ENCODE peak calls at places on chromosomes 4 and X, in five cellular contexts. K is suprapubic skin, A is thyroid gland, W is uterus, D is sigmoid colon. O is an unnamed sample.

GRCh38 chrX:135530097-135530496 is 9.6 kb downstream of the INTS6L start:
- DNase-seq in A (no peak), W (no peak), K (no peak), D (no peak), O (no peak)

GRCh38 chrX:128897611-128898010 is 625.7 kb downstream of the SMARCA1 start:
- DNase-seq in D (no peak), W (no peak), A (no peak), K (no peak), O (no peak)

GRCh38 chr4:106746451-106746850 is 289.7 kb downstream of the DKK2 start:
- DNase-seq in K (no peak), W (no peak), D (no peak), A (no peak), O (no peak)

GRCh38 chrX:97399400-97399799 is 515.7 kb downstream of the RPA4 start:
- DNase-seq in D (no peak), W (no peak), A (no peak), K (no peak), O (no peak)

GRCh38 chr4:185317880-185318279 is 77.8 kb downstream of the LRP2BP start:
- DNase-seq in D (no peak), A (no peak), K (no peak), W (no peak), O (no peak)

GRCh38 chr4:1469043-1469442 is 62.8 kb upstream of the NKX1-1 start:
- DNase-seq in K (no peak), A (no peak), D (no peak), W (peak), O (peak)

GRCh38 chr4:8524595-8525382 is 55.4 kb upstream of the GPR78 start:
- DNase-seq in K (no peak), W (no peak), D (no peak), A (no peak), O (no peak)

GRCh38 chr4:24160358-24160757 is 270.5 kb upstream of the PPARGC1A start:
- DNase-seq in D (no peak), K (no peak), W (no peak), A (peak), O (no peak)

GRCh38 chrX:46294234-46294633 is 251.0 kb downstream of the ZNF674 start:
- DNase-seq in D (no peak), W (no peak), A (no peak), K (no peak), O (no peak)

GRCh38 chr4:75561789-75562188 is 5.9 kb downstream of the ODAPH start:
- DNase-seq in A (no peak), D (no peak), W (no peak), K (no peak), O (no peak)

DNA sequence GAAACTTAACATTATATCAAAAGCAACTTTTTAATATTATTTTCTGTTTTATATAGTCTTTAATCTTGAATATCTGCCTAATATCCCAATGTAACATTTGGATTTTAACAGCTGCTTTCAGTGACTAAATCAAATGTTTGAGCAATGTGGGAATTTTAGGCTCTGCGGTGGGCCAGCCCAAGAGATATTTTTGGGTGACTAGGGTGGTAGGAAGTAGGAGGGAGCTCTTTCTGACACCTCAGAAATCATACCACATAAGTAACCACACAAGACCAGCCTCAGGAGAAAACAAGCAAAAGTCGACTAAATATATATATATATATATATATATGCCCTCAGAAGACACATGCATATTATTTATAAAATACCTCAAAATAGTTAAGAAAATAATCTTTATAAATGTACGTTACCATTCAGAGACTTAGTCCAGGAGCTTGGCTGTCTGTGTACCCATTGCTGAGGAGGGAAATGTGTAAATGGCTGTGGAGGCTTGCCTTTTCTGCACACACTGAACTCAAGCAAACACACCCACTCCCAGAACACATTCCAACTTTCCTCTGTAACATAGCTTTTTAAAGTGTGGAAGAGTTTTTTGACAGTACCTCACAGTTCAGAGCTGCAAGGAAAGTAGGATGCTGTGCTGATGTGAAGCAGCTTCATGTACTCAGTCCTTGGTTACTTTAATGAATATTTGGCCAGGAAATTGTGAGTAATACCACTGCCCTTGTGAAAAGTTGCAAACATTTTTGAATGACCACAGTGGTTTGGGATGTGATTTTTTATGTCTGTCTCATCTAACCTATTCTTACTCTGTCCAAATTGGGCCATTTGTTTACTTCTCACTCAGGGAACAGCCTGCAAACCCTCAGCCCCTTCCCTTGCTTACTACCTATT is at the start of gene RTL3:
- DNase-seq in W (no peak), A (no peak), K (no peak), D (no peak), O (no peak)
- TF ChIP-seq POLR2A in W (no peak), A (no peak), K (no peak), D (no peak), O (no peak)

GRCh38 chr4:144611850-144612249 is 34.1 kb upstream of the HHIP start:
- DNase-seq in D (no peak), A (no peak), W (no peak), K (no peak), O (no peak)
- TF ChIP-seq CTCF in D (no peak), A (no peak), W (no peak), K (no peak), O (no peak)

DNA sequence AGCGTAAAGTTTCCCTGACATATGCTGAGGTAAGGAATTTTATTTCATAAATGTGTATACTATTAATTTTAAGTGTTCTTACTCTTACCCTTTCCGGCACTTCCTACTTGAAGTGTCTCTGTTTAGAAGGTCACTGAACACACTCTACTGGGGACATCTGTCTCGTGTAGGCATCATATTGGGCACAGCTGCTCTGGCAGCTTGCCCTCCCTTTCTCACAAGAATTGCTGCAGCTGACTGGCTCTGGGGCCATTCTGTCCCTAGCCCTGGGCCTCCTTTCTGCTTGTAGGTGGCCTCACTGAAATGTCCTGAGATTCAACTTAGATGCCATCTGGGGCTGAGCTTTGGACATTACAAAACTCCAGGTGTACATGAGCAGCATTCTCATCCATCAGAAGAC is 49.5 kb downstream of the SMAD1 start:
- DNase-seq in W (no peak), K (no peak), A (peak), D (no peak), O (no peak)
- H3K4me3 ChIP-seq in W (no peak), K (no peak), A (no peak), D (no peak), O (no peak)

GRCh38 chr4:111281219-111281618 is 658.3 kb upstream of the PITX2 start:
- DNase-seq in D (no peak), W (no peak), K (no peak), A (no peak), O (no peak)
- TF ChIP-seq POLR2A in D (no peak), W (no peak), K (no peak), A (no peak), O (no peak)

GRCh38 chr4:73406548-73406875 is 2.4 kb downstream of the ALB start:
- DNase-seq in K (no peak), A (no peak), W (no peak), D (no peak), O (no peak)

GRCh38 chr4:73401412-73401811 is 2.7 kb upstream of the ALB start:
- DNase-seq in A (no peak), K (no peak), W (no peak), D (no peak), O (no peak)

GRCh38 chr4:73404457-73404856 is 370 bp downstream of the ALB start:
- DNase-seq in A (no peak), K (no peak), W (no peak), D (no peak), O (no peak)

GRCh38 chr4:73405138-73405537 is 1.1 kb downstream of the ALB start:
- DNase-seq in A (no peak), K (no peak), W (no peak), D (no peak), O (no peak)

DNA sequence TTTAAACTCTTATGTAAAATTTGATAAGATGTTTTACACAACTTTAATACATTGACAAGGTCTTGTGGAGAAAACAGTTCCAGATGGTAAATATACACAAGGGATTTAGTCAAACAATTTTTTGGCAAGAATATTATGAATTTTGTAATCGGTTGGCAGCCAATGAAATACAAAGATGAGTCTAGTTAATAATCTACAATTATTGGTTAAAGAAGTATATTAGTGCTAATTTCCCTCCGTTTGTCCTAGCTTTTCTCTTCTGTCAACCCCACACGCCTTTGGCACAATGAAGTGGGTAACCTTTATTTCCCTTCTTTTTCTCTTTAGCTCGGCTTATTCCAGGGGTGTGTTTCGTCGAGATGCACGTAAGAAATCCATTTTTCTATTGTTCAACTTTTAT is at the start of gene ALB:
- DNase-seq in K (no peak), W (no peak), D (no peak), A (no peak), O (no peak)
- TF ChIP-seq CTCF in K (no peak), W (no peak), D (no peak), A (no peak), O (no peak)

GRCh38 chrX:82677281-82677680 is 830.8 kb upstream of the POU3F4 start:
- DNase-seq in A (no peak), W (no peak), K (no peak), D (no peak), O (no peak)

DNA sequence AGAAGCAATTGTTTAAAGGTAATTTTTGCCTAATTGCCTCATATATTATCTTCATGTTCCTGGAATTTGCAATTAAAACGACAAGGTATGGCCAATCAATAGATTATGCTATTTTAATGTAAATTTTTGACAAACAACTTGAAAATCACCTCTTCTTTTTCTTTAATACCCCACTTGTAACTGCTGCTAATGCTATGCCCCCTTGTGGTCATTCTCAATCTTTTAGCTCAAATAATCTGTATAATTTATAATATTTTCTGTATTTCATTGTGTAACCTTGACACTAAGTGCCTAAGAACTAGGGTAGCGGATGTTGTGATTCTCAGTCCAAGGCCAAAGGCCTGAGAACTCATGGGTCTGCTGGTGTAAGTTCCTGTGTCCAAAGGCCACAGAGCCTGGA is 831.7 kb upstream of the POU3F4 start:
- DNase-seq in A (no peak), D (no peak), W (no peak), K (no peak), O (no peak)
- H3K4me3 ChIP-seq in A (no peak), D (no peak), W (no peak), K (no peak), O (no peak)

DNA sequence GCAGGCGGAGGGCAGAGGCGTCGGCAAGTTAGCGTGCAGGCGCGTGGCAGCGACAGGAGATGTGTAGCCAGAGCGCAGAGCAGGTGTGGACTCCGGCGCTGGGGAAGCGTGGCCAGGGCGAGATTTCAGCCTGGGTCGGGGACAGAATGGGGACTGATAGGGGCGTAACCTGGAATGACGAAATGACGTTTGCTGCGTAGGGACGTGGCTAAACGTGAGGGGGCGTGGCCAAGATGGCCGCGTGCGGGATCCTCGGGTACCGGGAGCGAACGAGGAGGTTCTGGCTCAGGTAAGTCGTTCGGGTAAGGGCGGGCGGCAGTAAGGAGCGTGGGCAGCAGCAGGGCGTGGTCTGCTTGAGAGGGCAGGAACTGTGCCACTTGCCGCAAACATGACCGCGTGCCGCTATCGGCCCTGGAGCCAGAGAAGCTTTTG is 10.9 kb upstream of the CLTRN start:
- DNase-seq in A (peak), D (peak), K (peak), W (no peak), O (peak)
- TF ChIP-seq POLR2A in A (peak), D (peak), K (no peak), W (no peak), O (no peak)

GRCh38 chr4:94341468-94341867 is 1.2 kb downstream of the HPGDS start:
- DNase-seq in A (no peak), D (no peak), K (no peak), W (no peak), O (no peak)

GRCh38 chr4:94345984-94346383 is 3.3 kb upstream of the HPGDS start:
- DNase-seq in K (no peak), A (no peak), D (no peak), W (no peak), O (no peak)

GRCh38 chr4:94342713-94343112 is at the start of gene HPGDS:
- DNase-seq in W (no peak), D (no peak), A (no peak), K (no peak), O (no peak)

GRCh38 chr4:94345267-94345666 is 2.6 kb upstream of the HPGDS start:
- DNase-seq in K (no peak), D (no peak), W (no peak), A (no peak), O (no peak)

GRCh38 chr4:94344457-94344856 is 1.8 kb upstream of the HPGDS start:
- DNase-seq in K (no peak), W (no peak), A (no peak), D (no peak), O (no peak)
- TF ChIP-seq CTCF in K (no peak), W (no peak), A (no peak), D (no peak), O (no peak)

GRCh38 chrX:126165721-126166401 is at the start of gene DCAF12L2:
- DNase-seq in W (peak), D (peak), K (no peak), A (no peak), O (no peak)
- H3K4me3 ChIP-seq in W (peak), D (peak), K (peak), A (no peak), O (no peak)

GRCh38 chr4:173334891-173335754 is 965 bp upstream of the HMGB2 start:
- DNase-seq in K (peak), A (peak), D (peak), W (peak), O (peak)
- TF ChIP-seq POLR2A in K (no peak), A (peak), D (peak), W (no peak), O (no peak)